ENCODE peak calls at places on chromosome 6, in four cellular contexts. H, P, O and D are unnamed samples.

GRCh38 chr6:56984374-56984773 is 29.5 kb downstream of the BEND6 start:
- DNase-seq in H (peak), P (no peak), O (no peak), D (no peak)

GRCh38 chr6:158718431-158719126 is 68.7 kb downstream of the SYTL3 start:
- DNase-seq in H (no peak), P (peak), O (peak), D (peak)

GRCh38 chr6:48472121-48472520 is 361.1 kb upstream of the PTCHD4 start:
- DNase-seq in H (no peak), P (no peak), O (no peak), D (no peak)

GRCh38 chr6:30556006-30556713 is at the start of gene GNL1:
- DNase-seq in H (peak), P (peak), O (peak), D (peak)

GRCh38 chr6:83071023-83071422 is 3.6 kb downstream of the DOP1A start:
- DNase-seq in H (no peak), P (no peak), O (no peak), D (peak)

GRCh38 chr6:165884813-165885765 is 222.0 kb upstream of the PDE10A start:
- DNase-seq in H (peak), P (peak), O (peak), D (peak)

GRCh38 chr6:32885698-32886286 is 31.8 kb downstream of the PSMB9 start:
- DNase-seq in H (peak), P (no peak), O (no peak), D (peak)

GRCh38 chr6:130937942-130938604 is 110.9 kb downstream of the SMLR1 start:
- DNase-seq in H (peak), P (no peak), O (no peak), D (peak)

GRCh38 chr6:121867095-121867494 is 431.6 kb downstream of the GJA1 start:
- DNase-seq in H (no peak), P (no peak), O (no peak), D (no peak)

GRCh38 chr6:150598858-150599198 is 857 bp upstream of the PLEKHG1 start:
- DNase-seq in H (no peak), P (no peak), O (no peak), D (no peak)

GRCh38 chr6:150598401-150598800 is 1.3 kb upstream of the PLEKHG1 start:
- DNase-seq in H (no peak), P (no peak), O (no peak), D (no peak)

GRCh38 chr6:150599199-150600002 is at the start of gene PLEKHG1:
- DNase-seq in H (no peak), P (peak), O (peak), D (peak)

GRCh38 chr6:150600003-150600301 is 267 bp downstream of the PLEKHG1 start:
- DNase-seq in H (no peak), P (no peak), O (no peak), D (no peak)

GRCh38 chr6:150600302-150601017 is 775 bp downstream of the PLEKHG1 start:
- DNase-seq in H (peak), P (peak), O (peak), D (peak)
- H3K18ac ChIP-seq in H (no peak), P (peak), O (peak), D (peak)

DNA sequence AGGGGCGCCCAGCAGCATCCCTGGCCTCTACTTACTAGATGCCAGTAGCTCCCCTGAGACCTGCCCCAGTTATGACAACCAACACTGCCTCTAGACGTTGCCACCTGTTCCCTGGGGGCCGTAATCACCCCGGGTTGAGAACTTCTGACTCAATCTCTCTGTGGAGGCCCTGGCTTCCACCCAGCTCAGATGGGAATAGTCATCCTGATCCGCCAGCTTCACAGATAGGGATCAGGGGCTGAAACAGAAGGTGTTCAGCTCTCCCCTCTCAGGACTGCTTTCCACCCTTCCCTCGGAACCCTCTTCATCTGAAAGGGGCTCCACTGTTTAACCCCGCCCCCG is 3.3 kb downstream of the CAPN11 start:
- DNase-seq in H (peak), P (no peak), O (no peak), D (no peak)
- H3K56ac ChIP-seq in H (no peak), P (no peak), O (no peak), D (no peak)

GRCh38 chr6:37150314-37150713 is 19.6 kb upstream of the PIM1 start:
- DNase-seq in H (no peak), P (no peak), O (no peak), D (no peak)

GRCh38 chr6:37146735-37147157 is 23.2 kb upstream of the PIM1 start:
- DNase-seq in H (no peak), P (no peak), O (no peak), D (no peak)

GRCh38 chr6:37145443-37145842 is 24.5 kb upstream of the PIM1 start:
- DNase-seq in H (no peak), P (no peak), O (no peak), D (no peak)

GRCh38 chr6:37155394-37156312 is 14.3 kb upstream of the PIM1 start:
- DNase-seq in H (no peak), P (no peak), O (no peak), D (no peak)

DNA sequence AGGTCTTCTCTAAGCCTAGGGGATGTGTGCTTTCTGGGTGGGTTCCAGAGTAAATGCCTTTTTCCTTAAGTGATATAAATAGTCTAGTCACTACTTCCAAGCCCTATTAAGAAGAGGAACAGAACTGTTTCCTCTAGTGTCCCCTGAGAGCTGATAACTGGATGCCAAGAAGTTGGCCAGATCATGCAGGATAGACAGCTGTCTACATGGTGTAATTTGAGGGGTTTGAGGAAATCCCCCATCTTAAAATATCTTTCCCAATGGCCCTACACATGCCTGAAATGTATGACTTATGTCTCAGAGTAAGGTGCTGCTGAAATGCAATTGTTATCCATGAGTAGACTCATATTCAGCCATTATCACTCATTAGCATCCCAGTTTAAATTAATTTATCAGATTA is 20.2 kb upstream of the PIM1 start:
- DNase-seq in H (no peak), P (no peak), O (no peak), D (no peak)
- H3K4me2 ChIP-seq in H (no peak), P (no peak), O (no peak), D (no peak)

DNA sequence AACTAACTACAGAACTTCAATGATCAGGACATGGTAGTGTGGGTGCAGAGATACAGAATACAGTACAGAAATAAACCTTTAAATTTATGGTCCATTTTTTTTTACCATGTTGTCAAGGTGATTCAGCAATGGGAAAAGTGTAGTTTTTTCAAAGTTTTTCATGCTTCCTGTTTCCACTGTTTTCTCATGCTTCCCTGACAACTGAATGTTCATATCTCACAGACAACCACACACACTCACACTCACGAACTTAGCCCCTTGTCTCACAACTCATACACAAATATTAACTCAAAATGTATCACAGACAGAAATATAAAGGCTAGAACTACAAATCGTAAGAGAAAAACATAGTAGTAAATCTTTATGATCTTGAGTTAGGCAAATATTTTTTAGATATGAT is 232.6 kb upstream of the CDYL start:
- DNase-seq in H (peak), P (no peak), O (no peak), D (no peak)
- H3K18ac ChIP-seq in H (no peak), P (no peak), O (no peak), D (no peak)

GRCh38 chr6:14488185-14488584 is 370.6 kb downstream of the CD83 start:
- DNase-seq in H (no peak), P (no peak), O (no peak), D (no peak)

GRCh38 chr6:14487625-14488024 is 370.1 kb downstream of the CD83 start:
- DNase-seq in H (no peak), P (no peak), O (no peak), D (no peak)

DNA sequence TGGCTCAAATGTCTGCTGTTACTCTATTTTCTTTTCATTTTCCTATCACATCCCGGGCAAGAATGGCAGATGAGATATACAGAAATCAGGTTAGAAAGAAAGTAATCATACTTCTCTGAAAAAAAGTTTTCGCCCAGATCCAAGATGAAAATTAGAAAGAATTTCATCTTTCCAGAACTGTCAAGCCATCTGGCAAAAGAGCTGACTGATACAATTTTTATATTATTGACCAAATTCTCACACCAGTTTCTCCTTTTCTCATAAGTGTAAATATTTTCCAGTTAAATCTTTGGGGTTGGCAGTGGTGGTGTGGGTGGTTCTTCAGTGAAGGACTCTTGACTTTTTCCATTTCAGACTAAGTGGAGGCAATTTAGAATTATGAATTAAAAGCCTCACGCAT is 371.9 kb downstream of the CD83 start:
- DNase-seq in H (no peak), P (no peak), O (no peak), D (no peak)
- H3K56ac ChIP-seq in H (no peak), P (no peak), O (no peak), D (no peak)

GRCh38 chr6:126153661-126154060 is 167.3 kb downstream of the TRMT11 start:
- DNase-seq in H (peak), P (no peak), O (no peak), D (no peak)
- H3K4me2 ChIP-seq in H (no peak), P (no peak), O (no peak), D (no peak)